ENCODE peak calls at places on chromosomes 2 and 18, in seven cellular contexts. T is mammary epithelial cell; N is CD8-positive, alpha-beta T cell; K is neural progenitor cell; U is pancreas; R is colonic mucosa; W is BE2C. A is an unnamed sample.
A peak's percentile ranks its signal among the peaks of the same experiment; 100 is the strongest.

GRCh38 chr2:49129034-49129433 is 25.3 kb downstream of the FSHR start:
- DNase-seq in T (no peak), N (no peak), K (no peak), U (no peak), R (no peak), W (no peak), A (no peak)

GRCh38 chr2:151114934-151115333 is 146.7 kb downstream of the RBM43 start:
- DNase-seq in T (no peak), N (no peak), K (no peak), U (no peak), R (no peak), W (no peak), A (no peak)

GRCh38 chr2:39898934-39899333 is 119.9 kb upstream of the THUMPD2 start:
- DNase-seq in T (no peak), N (no peak), K (no peak), U (no peak), R (no peak), W (no peak), A (no peak)

GRCh38 chr2:242032780-242033656 is 163.5 kb downstream of the RTP5 start:
- DNase-seq in T (no peak), N (peak; percentile 45), K (no peak), U (no peak), R (peak; percentile 12), W (no peak), A (peak; percentile 42)

GRCh38 chr18:24530630-24531111 is 70.2 kb downstream of the HRH4 start:
- DNase-seq in T (peak; percentile 57), N (no peak), K (no peak), U (no peak), R (no peak), W (no peak), A (no peak)

GRCh38 chr2:71379086-71379485 is 47.5 kb downstream of the ZNF638 start:
- DNase-seq in T (peak; percentile 76), N (no peak), K (no peak), U (no peak), R (no peak), W (no peak), A (no peak)

GRCh38 chr2:109125595-109126500 is 3.2 kb upstream of the SH3RF3 start:
- DNase-seq in T (peak; percentile 88), N (no peak), K (no peak), U (no peak), R (no peak), W (no peak), A (no peak)

GRCh38 chr2:160224060-160224459 is 24.0 kb upstream of the ITGB6 start:
- DNase-seq in T (peak; percentile 97), N (no peak), K (no peak), U (no peak), R (no peak), W (no peak), A (no peak)

GRCh38 chr2:226483745-226484619 is 315.6 kb downstream of the IRS1 start:
- DNase-seq in T (peak; percentile 14), N (no peak), K (peak; percentile 87), U (no peak), R (no peak), W (no peak), A (no peak)

GRCh38 chr2:1571477-1572417 is 158.5 kb downstream of the TPO start:
- DNase-seq in T (no peak), N (peak; percentile 23), K (no peak), U (no peak), R (no peak), W (no peak), A (peak; percentile 52)

GRCh38 chr18:43661570-43661969 is 384.3 kb upstream of the SYT4 start:
- DNase-seq in T (peak; percentile 79), N (no peak), K (peak; percentile 53), U (peak; percentile 21), R (no peak), W (peak; percentile 9), A (no peak)

GRCh38 chr2:118668431-118669424 is 178.7 kb downstream of the EN1 start:
- DNase-seq in T (peak; percentile 81), N (no peak), K (peak; percentile 24), U (no peak), R (no peak), W (no peak), A (no peak)

GRCh38 chr2:118667964-118668363 is 179.5 kb downstream of the EN1 start:
- DNase-seq in T (no peak), N (no peak), K (no peak), U (no peak), R (no peak), W (no peak), A (no peak)

GRCh38 chr2:118670281-118670680 is 177.2 kb downstream of the EN1 start:
- DNase-seq in T (no peak), N (no peak), K (no peak), U (no peak), R (no peak), W (no peak), A (no peak)

GRCh38 chr2:118670868-118671267 is 176.6 kb downstream of the EN1 start:
- DNase-seq in T (no peak), N (no peak), K (no peak), U (no peak), R (no peak), W (no peak), A (no peak)

GRCh38 chr2:118669639-118670038 is 177.8 kb downstream of the EN1 start:
- DNase-seq in T (no peak), N (no peak), K (no peak), U (no peak), R (no peak), W (no peak), A (no peak)
- H3K4me3 ChIP-seq in T (no peak overlapping the region), N (no peak overlapping the region), K (no peak overlapping the region), U (no peak overlapping the region), R (no peak overlapping the region), W (no peak overlapping the region), A (no peak overlapping the region)

GRCh38 chr2:201854841-201855240 is 48.5 kb downstream of the CDK15 start:
- DNase-seq in T (peak; percentile 89), N (no peak), K (no peak), U (no peak), R (no peak), W (no peak), A (no peak)
- H3K4me3 ChIP-seq in T (peak overlapping the region; percentile 37), N (no peak overlapping the region), K (no peak overlapping the region), U (no peak overlapping the region), R (no peak overlapping the region), W (no peak overlapping the region), A (no peak overlapping the region)

GRCh38 chr2:218773881-218774280 is 8.1 kb upstream of the CYP27A1 start:
- DNase-seq in T (no peak), N (no peak), K (no peak), U (no peak), R (no peak), W (no peak), A (no peak)
- H3K4me3 ChIP-seq in T (no peak overlapping the region), N (no peak overlapping the region), K (no peak overlapping the region), U (no peak overlapping the region), R (no peak overlapping the region), W (no peak overlapping the region), A (no peak overlapping the region)

DNA sequence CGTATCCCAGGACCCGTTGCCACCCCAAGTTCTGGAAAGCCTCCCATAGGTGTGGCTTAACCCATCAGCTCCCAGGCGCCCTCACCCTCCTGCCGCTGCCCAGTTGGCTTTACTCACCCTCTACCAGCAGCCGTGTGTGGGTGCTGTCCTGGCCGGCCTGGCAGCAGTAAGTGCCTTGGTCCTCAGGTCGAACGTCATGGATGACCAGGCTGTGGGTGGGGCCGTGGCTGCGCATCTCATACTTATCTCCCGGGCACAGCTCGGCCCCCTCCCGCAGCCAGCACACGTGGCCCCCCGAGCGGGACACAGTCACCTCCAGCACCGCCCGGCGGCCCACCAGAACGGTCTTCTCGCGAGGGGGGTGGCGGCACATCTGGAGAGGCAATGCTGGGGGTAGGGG is 7.6 kb downstream of the TMEM198 start:
- DNase-seq in T (peak; percentile 33), N (no peak), K (peak; percentile 40), U (no peak), R (no peak), W (peak; percentile 76), A (no peak)
- H3K4me3 ChIP-seq in T (peak overlapping the region; percentile 64), N (no peak overlapping the region), K (peak overlapping the region; percentile 82), U (peak overlapping the region; percentile 66), R (no peak overlapping the region), W (peak overlapping the region; percentile 72), A (peak overlapping the region; percentile 62)

GRCh38 chr2:12441750-12442626 is 274.7 kb upstream of the TRIB2 start:
- DNase-seq in T (no peak), N (no peak), K (peak; percentile 32), U (no peak), R (no peak), W (peak; percentile 39), A (no peak)

GRCh38 chr2:12437144-12437543 is 279.6 kb upstream of the TRIB2 start:
- DNase-seq in T (peak; percentile 24), N (no peak), K (no peak), U (no peak), R (no peak), W (no peak), A (no peak)

GRCh38 chr2:12436483-12436882 is 280.3 kb upstream of the TRIB2 start:
- DNase-seq in T (no peak), N (no peak), K (no peak), U (no peak), R (no peak), W (no peak), A (no peak)

GRCh38 chr2:12442627-12442928 is 274.2 kb upstream of the TRIB2 start:
- DNase-seq in T (no peak), N (no peak), K (no peak), U (no peak), R (no peak), W (no peak), A (no peak)

DNA sequence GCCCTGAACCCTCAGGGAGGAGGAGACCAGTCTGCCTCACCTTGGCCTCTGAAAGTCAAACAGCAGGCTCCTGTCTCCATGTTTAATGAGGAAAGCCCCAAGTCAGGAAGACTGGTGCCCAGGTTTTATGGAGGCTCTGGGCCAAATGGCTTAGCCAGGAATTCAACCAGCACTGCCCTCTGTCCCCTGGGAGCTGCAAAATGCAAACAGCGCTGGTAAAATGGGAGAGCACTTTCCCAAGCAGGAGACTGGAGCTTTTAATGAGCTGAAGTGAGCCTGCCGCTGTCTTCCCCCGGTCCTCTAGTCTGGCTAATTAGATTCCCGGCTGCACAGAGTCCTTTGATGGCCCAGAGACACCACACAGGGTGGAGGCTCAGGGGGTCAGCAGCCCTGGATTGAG is 276.0 kb upstream of the TRIB2 start:
- DNase-seq in T (no peak), N (no peak), K (peak; percentile 39), U (no peak), R (no peak), W (peak; percentile 90), A (no peak)
- H3K4me3 ChIP-seq in T (no peak overlapping the region), N (no peak overlapping the region), K (no peak overlapping the region), U (no peak overlapping the region), R (no peak overlapping the region), W (no peak overlapping the region), A (no peak overlapping the region)

GRCh38 chr2:43075906-43076585 is 150.4 kb downstream of the ZFP36L2 start:
- DNase-seq in T (peak; percentile 57), N (no peak), K (no peak), U (no peak), R (no peak), W (peak; percentile 45), A (no peak)
- H3K4me3 ChIP-seq in T (no peak overlapping the region), N (no peak overlapping the region), K (no peak overlapping the region), U (no peak overlapping the region), R (no peak overlapping the region), W (no peak overlapping the region), A (no peak overlapping the region)

A was measured in sigmoid colon.